ENCODE peak calls at places on chromosome 1, in ten cellular contexts. One of them, this sample, is unnamed.
A peak's percentile ranks its signal among the peaks of the same experiment; 100 is the strongest.

GRCh38 chr1:27122652-27123051 is 32.3 kb downstream of the SLC9A1 start:
- DNase-seq in NCI-H2081: no peak
- DNase-seq in mucosa of descending colon: peak; percentile 76
- DNase-seq in HCT116: no peak
- DNase-seq in activated CD4-positive, alpha-beta T cell treated with anti-CD3 and anti-CD28 coated beads, Interleukin-2, amount 10 ng/mL, durations not matched to agents 7 days and 5 days: no peak
- DNase-seq in breast epithelium: peak; percentile 70
- DNase-seq in NCI-H345: peak; percentile 55
- DNase-seq in NCI-H526 treated with DMSO at 0.1 percent for 48 hours: no peak
- DNase-seq in NCI-H1417: no peak
- DNase-seq in GM03348: peak; percentile 82
- DNase-seq in this sample: peak; percentile 88

GRCh38 chr1:244049142-244049968 is 1.7 kb upstream of the ZBTB18 start:
- DNase-seq in NCI-H2081: peak; percentile 44
- DNase-seq in mucosa of descending colon: peak; percentile 68
- DNase-seq in HCT116: no peak
- DNase-seq in activated CD4-positive, alpha-beta T cell treated with anti-CD3 and anti-CD28 coated beads, Interleukin-2, amount 10 ng/mL, durations not matched to agents 7 days and 5 days: peak; percentile 49
- DNase-seq in breast epithelium: no peak
- DNase-seq in NCI-H345: peak; percentile 40
- DNase-seq in NCI-H526 treated with DMSO at 0.1 percent for 48 hours: no peak
- DNase-seq in NCI-H1417: peak; percentile 69
- DNase-seq in GM03348: peak; percentile 57
- DNase-seq in this sample: peak; percentile 83

GRCh38 chr1:6176751-6177150 is 3.4 kb downstream of the CHD5 start:
- DNase-seq in NCI-H2081: no peak
- DNase-seq in mucosa of descending colon: no peak
- DNase-seq in HCT116: no peak
- DNase-seq in activated CD4-positive, alpha-beta T cell treated with anti-CD3 and anti-CD28 coated beads, Interleukin-2, amount 10 ng/mL, durations not matched to agents 7 days and 5 days: no peak
- DNase-seq in breast epithelium: no peak
- DNase-seq in NCI-H345: no peak
- DNase-seq in NCI-H526 treated with DMSO at 0.1 percent for 48 hours: no peak
- DNase-seq in NCI-H1417: no peak
- DNase-seq in GM03348: no peak
- DNase-seq in this sample: peak; percentile 24

GRCh38 chr1:193111641-193112090 is 6.5 kb upstream of the GLRX2 start:
- DNase-seq in NCI-H2081: no peak
- DNase-seq in mucosa of descending colon: no peak
- DNase-seq in HCT116: peak; percentile 46
- DNase-seq in activated CD4-positive, alpha-beta T cell treated with anti-CD3 and anti-CD28 coated beads, Interleukin-2, amount 10 ng/mL, durations not matched to agents 7 days and 5 days: no peak
- DNase-seq in breast epithelium: peak; percentile 43
- DNase-seq in NCI-H345: no peak
- DNase-seq in NCI-H526 treated with DMSO at 0.1 percent for 48 hours: no peak
- DNase-seq in NCI-H1417: no peak
- DNase-seq in GM03348: peak; percentile 24
- DNase-seq in this sample: peak; percentile 87

GRCh38 chr1:212665241-212666115 is 34.2 kb downstream of the BATF3 start:
- DNase-seq in NCI-H2081: peak; percentile 84
- DNase-seq in mucosa of descending colon: peak; percentile 89
- DNase-seq in HCT116: peak; percentile 68
- DNase-seq in activated CD4-positive, alpha-beta T cell treated with anti-CD3 and anti-CD28 coated beads, Interleukin-2, amount 10 ng/mL, durations not matched to agents 7 days and 5 days: peak; percentile 80
- DNase-seq in breast epithelium: peak; percentile 37
- DNase-seq in NCI-H345: peak; percentile 83
- DNase-seq in NCI-H526 treated with DMSO at 0.1 percent for 48 hours: peak; percentile 29
- DNase-seq in NCI-H1417: no peak
- DNase-seq in GM03348: peak; percentile 92
- DNase-seq in this sample: peak; percentile 93

GRCh38 chr1:168623838-168624237 is 47.4 kb downstream of the XCL1 start:
- DNase-seq in NCI-H2081: no peak
- DNase-seq in mucosa of descending colon: no peak
- DNase-seq in HCT116: no peak
- DNase-seq in activated CD4-positive, alpha-beta T cell treated with anti-CD3 and anti-CD28 coated beads, Interleukin-2, amount 10 ng/mL, durations not matched to agents 7 days and 5 days: no peak
- DNase-seq in breast epithelium: no peak
- DNase-seq in NCI-H345: no peak
- DNase-seq in NCI-H526 treated with DMSO at 0.1 percent for 48 hours: no peak
- DNase-seq in NCI-H1417: no peak
- DNase-seq in GM03348: no peak
- DNase-seq in this sample: no peak

GRCh38 chr1:5992814-5993552 is 758 bp upstream of the NPHP4 start:
- DNase-seq in NCI-H2081: no peak
- DNase-seq in mucosa of descending colon: no peak
- DNase-seq in HCT116: no peak
- DNase-seq in activated CD4-positive, alpha-beta T cell treated with anti-CD3 and anti-CD28 coated beads, Interleukin-2, amount 10 ng/mL, durations not matched to agents 7 days and 5 days: peak; percentile 31
- DNase-seq in breast epithelium: no peak
- DNase-seq in NCI-H345: peak; percentile 39
- DNase-seq in NCI-H526 treated with DMSO at 0.1 percent for 48 hours: no peak
- DNase-seq in NCI-H1417: peak; percentile 65
- DNase-seq in GM03348: peak; percentile 64
- DNase-seq in this sample: peak; percentile 69

GRCh38 chr1:160237558-160237957 is 24.8 kb downstream of the DCAF8 start:
- DNase-seq in NCI-H2081: no peak
- DNase-seq in mucosa of descending colon: no peak
- DNase-seq in HCT116: no peak
- DNase-seq in activated CD4-positive, alpha-beta T cell treated with anti-CD3 and anti-CD28 coated beads, Interleukin-2, amount 10 ng/mL, durations not matched to agents 7 days and 5 days: no peak
- DNase-seq in breast epithelium: no peak
- DNase-seq in NCI-H345: no peak
- DNase-seq in NCI-H526 treated with DMSO at 0.1 percent for 48 hours: no peak
- DNase-seq in NCI-H1417: no peak
- DNase-seq in GM03348: no peak
- DNase-seq in this sample: no peak

GRCh38 chr1:178768423-178768822 is 43.4 kb downstream of the RALGPS2 start:
- DNase-seq in NCI-H2081: peak; percentile 57
- DNase-seq in mucosa of descending colon: no peak
- DNase-seq in HCT116: peak; percentile 10
- DNase-seq in activated CD4-positive, alpha-beta T cell treated with anti-CD3 and anti-CD28 coated beads, Interleukin-2, amount 10 ng/mL, durations not matched to agents 7 days and 5 days: peak; percentile 40
- DNase-seq in breast epithelium: no peak
- DNase-seq in NCI-H345: no peak
- DNase-seq in NCI-H526 treated with DMSO at 0.1 percent for 48 hours: peak; percentile 23
- DNase-seq in NCI-H1417: peak; percentile 4
- DNase-seq in GM03348: peak; percentile 40
- DNase-seq in this sample: no peak

GRCh38 chr1:201807958-201808632 is 20.9 kb upstream of the IPO9 start:
- DNase-seq in NCI-H2081: no peak
- DNase-seq in mucosa of descending colon: no peak
- DNase-seq in HCT116: no peak
- DNase-seq in activated CD4-positive, alpha-beta T cell treated with anti-CD3 and anti-CD28 coated beads, Interleukin-2, amount 10 ng/mL, durations not matched to agents 7 days and 5 days: no peak
- DNase-seq in breast epithelium: no peak
- DNase-seq in NCI-H345: no peak
- DNase-seq in NCI-H526 treated with DMSO at 0.1 percent for 48 hours: no peak
- DNase-seq in NCI-H1417: no peak
- DNase-seq in GM03348: no peak
- DNase-seq in this sample: no peak

GRCh38 chr1:83641828-83642443 is 357.0 kb downstream of the TTLL7 start:
- DNase-seq in NCI-H2081: no peak
- DNase-seq in mucosa of descending colon: no peak
- DNase-seq in HCT116: no peak
- DNase-seq in activated CD4-positive, alpha-beta T cell treated with anti-CD3 and anti-CD28 coated beads, Interleukin-2, amount 10 ng/mL, durations not matched to agents 7 days and 5 days: no peak
- DNase-seq in breast epithelium: no peak
- DNase-seq in NCI-H345: no peak
- DNase-seq in NCI-H526 treated with DMSO at 0.1 percent for 48 hours: no peak
- DNase-seq in NCI-H1417: no peak
- DNase-seq in GM03348: peak; percentile 9
- DNase-seq in this sample: no peak

GRCh38 chr1:228315484-228315944 is 91.1 kb downstream of the TRIM11 start:
- DNase-seq in NCI-H2081: no peak
- DNase-seq in mucosa of descending colon: no peak
- DNase-seq in HCT116: no peak
- DNase-seq in activated CD4-positive, alpha-beta T cell treated with anti-CD3 and anti-CD28 coated beads, Interleukin-2, amount 10 ng/mL, durations not matched to agents 7 days and 5 days: no peak
- DNase-seq in breast epithelium: no peak
- DNase-seq in NCI-H345: no peak
- DNase-seq in NCI-H526 treated with DMSO at 0.1 percent for 48 hours: no peak
- DNase-seq in NCI-H1417: no peak
- DNase-seq in GM03348: no peak
- DNase-seq in this sample: no peak

GRCh38 chr1:68197459-68197858 is 34.9 kb downstream of the WLS start:
- DNase-seq in NCI-H2081: no peak
- DNase-seq in mucosa of descending colon: no peak
- DNase-seq in HCT116: no peak
- DNase-seq in activated CD4-positive, alpha-beta T cell treated with anti-CD3 and anti-CD28 coated beads, Interleukin-2, amount 10 ng/mL, durations not matched to agents 7 days and 5 days: no peak
- DNase-seq in breast epithelium: no peak
- DNase-seq in NCI-H345: no peak
- DNase-seq in NCI-H526 treated with DMSO at 0.1 percent for 48 hours: no peak
- DNase-seq in NCI-H1417: peak; percentile 80
- DNase-seq in GM03348: no peak
- DNase-seq in this sample: no peak

GRCh38 chr1:161096514-161096913 is 1.6 kb upstream of the KLHDC9 start:
- DNase-seq in NCI-H2081: no peak
- DNase-seq in mucosa of descending colon: no peak
- DNase-seq in HCT116: no peak
- DNase-seq in activated CD4-positive, alpha-beta T cell treated with anti-CD3 and anti-CD28 coated beads, Interleukin-2, amount 10 ng/mL, durations not matched to agents 7 days and 5 days: no peak
- DNase-seq in breast epithelium: peak; percentile 17
- DNase-seq in NCI-H345: no peak
- DNase-seq in NCI-H526 treated with DMSO at 0.1 percent for 48 hours: no peak
- DNase-seq in NCI-H1417: no peak
- DNase-seq in GM03348: peak; percentile 79
- DNase-seq in this sample: no peak

GRCh38 chr1:28668956-28669719 is 554 bp downstream of the GMEB1 start:
- DNase-seq in NCI-H2081: no peak
- DNase-seq in mucosa of descending colon: peak; percentile 78
- DNase-seq in HCT116: peak; percentile 4
- DNase-seq in activated CD4-positive, alpha-beta T cell treated with anti-CD3 and anti-CD28 coated beads, Interleukin-2, amount 10 ng/mL, durations not matched to agents 7 days and 5 days: peak; percentile 47
- DNase-seq in breast epithelium: no peak
- DNase-seq in NCI-H345: peak; percentile 89
- DNase-seq in NCI-H526 treated with DMSO at 0.1 percent for 48 hours: peak; percentile 44
- DNase-seq in NCI-H1417: peak; percentile 88
- DNase-seq in GM03348: peak; percentile 97
- DNase-seq in this sample: peak; percentile 87

GRCh38 chr1:222461941-222462340 is 86.0 kb downstream of the HHIPL2 start:
- DNase-seq in NCI-H2081: no peak
- DNase-seq in mucosa of descending colon: no peak
- DNase-seq in HCT116: no peak
- DNase-seq in activated CD4-positive, alpha-beta T cell treated with anti-CD3 and anti-CD28 coated beads, Interleukin-2, amount 10 ng/mL, durations not matched to agents 7 days and 5 days: no peak
- DNase-seq in breast epithelium: no peak
- DNase-seq in NCI-H345: no peak
- DNase-seq in NCI-H526 treated with DMSO at 0.1 percent for 48 hours: no peak
- DNase-seq in NCI-H1417: no peak
- DNase-seq in GM03348: no peak
- DNase-seq in this sample: no peak

GRCh38 chr1:190667914-190668313 is 190.2 kb upstream of the BRINP3 start:
- DNase-seq in NCI-H2081: no peak
- DNase-seq in mucosa of descending colon: no peak
- DNase-seq in HCT116: no peak
- DNase-seq in activated CD4-positive, alpha-beta T cell treated with anti-CD3 and anti-CD28 coated beads, Interleukin-2, amount 10 ng/mL, durations not matched to agents 7 days and 5 days: no peak
- DNase-seq in breast epithelium: no peak
- DNase-seq in NCI-H345: no peak
- DNase-seq in NCI-H526 treated with DMSO at 0.1 percent for 48 hours: peak; percentile 74
- DNase-seq in NCI-H1417: no peak
- DNase-seq in GM03348: no peak
- DNase-seq in this sample: no peak

GRCh38 chr1:205321109-205321958 is at the start of gene NUAK2:
- DNase-seq in NCI-H2081: peak; percentile 91
- DNase-seq in mucosa of descending colon: peak; percentile 98
- DNase-seq in HCT116: peak; percentile 80
- DNase-seq in activated CD4-positive, alpha-beta T cell treated with anti-CD3 and anti-CD28 coated beads, Interleukin-2, amount 10 ng/mL, durations not matched to agents 7 days and 5 days: peak; percentile 81
- DNase-seq in breast epithelium: peak; percentile 79
- DNase-seq in NCI-H345: peak; percentile 96
- DNase-seq in NCI-H526 treated with DMSO at 0.1 percent for 48 hours: peak; percentile 56
- DNase-seq in NCI-H1417: peak; percentile 93
- DNase-seq in GM03348: peak; percentile 97
- DNase-seq in this sample: peak; percentile 98

GRCh38 chr1:12453400-12454343 is 164.3 kb downstream of the DHRS3 start:
- DNase-seq in NCI-H2081: no peak
- DNase-seq in mucosa of descending colon: no peak
- DNase-seq in HCT116: no peak
- DNase-seq in activated CD4-positive, alpha-beta T cell treated with anti-CD3 and anti-CD28 coated beads, Interleukin-2, amount 10 ng/mL, durations not matched to agents 7 days and 5 days: no peak
- DNase-seq in breast epithelium: peak; percentile 57
- DNase-seq in NCI-H345: no peak
- DNase-seq in NCI-H526 treated with DMSO at 0.1 percent for 48 hours: no peak
- DNase-seq in NCI-H1417: no peak
- DNase-seq in GM03348: no peak
- DNase-seq in this sample: no peak

GRCh38 chr1:115718011-115718754 is 50.3 kb downstream of the CASQ2 start:
- DNase-seq in NCI-H2081: no peak
- DNase-seq in mucosa of descending colon: no peak
- DNase-seq in HCT116: no peak
- DNase-seq in activated CD4-positive, alpha-beta T cell treated with anti-CD3 and anti-CD28 coated beads, Interleukin-2, amount 10 ng/mL, durations not matched to agents 7 days and 5 days: no peak
- DNase-seq in breast epithelium: no peak
- DNase-seq in NCI-H345: no peak
- DNase-seq in NCI-H526 treated with DMSO at 0.1 percent for 48 hours: no peak
- DNase-seq in NCI-H1417: no peak
- DNase-seq in GM03348: no peak
- DNase-seq in this sample: no peak

GRCh38 chr1:63575340-63575826 is 17.8 kb upstream of the PGM1 start:
- DNase-seq in NCI-H2081: no peak
- DNase-seq in mucosa of descending colon: no peak
- DNase-seq in HCT116: peak; percentile 16
- DNase-seq in activated CD4-positive, alpha-beta T cell treated with anti-CD3 and anti-CD28 coated beads, Interleukin-2, amount 10 ng/mL, durations not matched to agents 7 days and 5 days: peak; percentile 15
- DNase-seq in breast epithelium: no peak
- DNase-seq in NCI-H345: peak; percentile 19
- DNase-seq in NCI-H526 treated with DMSO at 0.1 percent for 48 hours: no peak
- DNase-seq in NCI-H1417: no peak
- DNase-seq in GM03348: peak; percentile 32
- DNase-seq in this sample: no peak

GRCh38 chr1:244450597-244451538 is 841 bp downstream of the ADSS2 start:
- DNase-seq in NCI-H2081: peak; percentile 8
- DNase-seq in mucosa of descending colon: peak; percentile 80
- DNase-seq in HCT116: no peak
- DNase-seq in activated CD4-positive, alpha-beta T cell treated with anti-CD3 and anti-CD28 coated beads, Interleukin-2, amount 10 ng/mL, durations not matched to agents 7 days and 5 days: peak; percentile 65
- DNase-seq in breast epithelium: peak; percentile 37
- DNase-seq in NCI-H345: peak; percentile 52
- DNase-seq in NCI-H526 treated with DMSO at 0.1 percent for 48 hours: no peak
- DNase-seq in NCI-H1417: peak; percentile 81
- DNase-seq in GM03348: peak; percentile 72
- DNase-seq in this sample: peak; percentile 91